ENCODE peak calls at places on chromosomes 2 and 18, in six cellular contexts. H, U, I, A, K and T are unnamed samples.

GRCh38 chr18:9494778-9495302 is 19.5 kb downstream of the RALBP1 start:
- DNase-seq in H (no peak), U (no peak), I (no peak), A (peak; percentile 45), K (no peak), T (no peak)

GRCh38 chr2:28277466-28277865 is 115.2 kb upstream of the FOSL2 start:
- DNase-seq in H (no peak), U (no peak), I (no peak), A (no peak), K (no peak), T (no peak)

GRCh38 chr18:8730080-8730827 is 24.9 kb downstream of the MTCL1 start:
- DNase-seq in H (peak; percentile 84), U (peak; percentile 72), I (no peak), A (no peak), K (no peak), T (no peak)

GRCh38 chr2:179422037-179422643 is 157.5 kb upstream of the SESTD1 start:
- DNase-seq in H (peak; percentile 80), U (peak; percentile 40), I (peak; percentile 7), A (peak; percentile 62), K (peak; percentile 19), T (peak; percentile 19)

GRCh38 chr2:88016948-88017779 is 817 bp upstream of the RNU2-63P start:
- DNase-seq in H (peak; percentile 75), U (peak; percentile 39), I (peak; percentile 48), A (no peak), K (no peak), T (no peak)

GRCh38 chr2:172516299-172516698 is 39.6 kb upstream of the PDK1 start:
- DNase-seq in H (no peak), U (no peak), I (no peak), A (peak; percentile 77), K (peak; percentile 11), T (no peak)

GRCh38 chr2:238761802-238762373 is 86.0 kb upstream of the TWIST2 start:
- DNase-seq in H (no peak), U (no peak), I (no peak), A (no peak), K (no peak), T (no peak)

GRCh38 chr18:49949991-49950395 is 136.7 kb upstream of the ACAA2 start:
- DNase-seq in H (no peak), U (no peak), I (no peak), A (no peak), K (no peak), T (no peak)

GRCh38 chr2:136322436-136322835 is 204.5 kb upstream of the CXCR4 start:
- DNase-seq in H (no peak), U (no peak), I (no peak), A (no peak), K (no peak), T (no peak)

GRCh38 chr18:68714356-68714706 is 577 bp downstream of the TMX3 start:
- DNase-seq in H (peak; percentile 48), U (no peak), I (no peak), A (no peak), K (no peak), T (no peak)

GRCh38 chr18:46096651-46097300 is 1.3 kb downstream of the ATP5F1A start:
- DNase-seq in H (no peak), U (no peak), I (no peak), A (no peak), K (no peak), T (no peak)

GRCh38 chr2:208112969-208113368 is 11.4 kb downstream of the CRYGD start:
- DNase-seq in H (no peak), U (no peak), I (no peak), A (no peak), K (no peak), T (no peak)

GRCh38 chr18:10010611-10011015 is 96.8 kb downstream of the VAPA start:
- DNase-seq in H (peak; percentile 80), U (peak; percentile 77), I (no peak), A (peak; percentile 92), K (peak; percentile 100), T (no peak)

GRCh38 chr2:138589663-138590062 is 88.1 kb downstream of the SPOPL start:
- DNase-seq in H (no peak), U (no peak), I (no peak), A (no peak), K (no peak), T (no peak)

GRCh38 chr2:228282371-228282770 is 100.9 kb upstream of the SPHKAP start:
- DNase-seq in H (no peak), U (no peak), I (no peak), A (no peak), K (no peak), T (no peak)

GRCh38 chr2:47520302-47520630 is 117.3 kb downstream of the MSH2 start:
- DNase-seq in H (no peak), U (no peak), I (no peak), A (no peak), K (no peak), T (no peak)

GRCh38 chr2:204468689-204469429 is 76.4 kb upstream of the PARD3B start:
- DNase-seq in H (no peak), U (no peak), I (no peak), A (peak; percentile 91), K (peak; percentile 95), T (no peak)

GRCh38 chr18:23231340-23232021 is 96.2 kb downstream of the CABLES1 start:
- DNase-seq in H (peak; percentile 82), U (peak; percentile 76), I (peak; percentile 56), A (peak; percentile 85), K (no peak), T (peak; percentile 58)

GRCh38 chr18:76494181-76494540 is 881 bp downstream of the ZNF516 start:
- DNase-seq in H (peak; percentile 77), U (no peak), I (no peak), A (no peak), K (no peak), T (no peak)

GRCh38 chr2:144707927-144708326 is 188.0 kb upstream of the ZEB2 start:
- DNase-seq in H (no peak), U (no peak), I (no peak), A (no peak), K (no peak), T (no peak)

GRCh38 chr2:120812866-120813265 is 77.2 kb downstream of the GLI2 start:
- DNase-seq in H (no peak), U (no peak), I (no peak), A (no peak), K (no peak), T (no peak)

GRCh38 chr18:47775961-47776360 is 154.5 kb downstream of the SMAD2 start:
- DNase-seq in H (no peak), U (no peak), I (no peak), A (no peak), K (no peak), T (no peak)

GRCh38 chr2:210198326-210198725 is 26.9 kb downstream of the ACADL start:
- DNase-seq in H (no peak), U (no peak), I (no peak), A (peak; percentile 9), K (no peak), T (no peak)

GRCh38 chr2:166361351-166362153 is 14.2 kb downstream of the SCN9A start:
- DNase-seq in H (no peak), U (no peak), I (no peak), A (peak; percentile 51), K (no peak), T (no peak)

GRCh38 chr2:70140978-70141753 is 49.7 kb downstream of the C2orf42 start:
- DNase-seq in H (peak; percentile 72), U (no peak), I (peak; percentile 43), A (peak; percentile 23), K (no peak), T (peak; percentile 55)

GRCh38 chr2:217445726-217446125 is 557.1 kb downstream of the TNS1 start:
- DNase-seq in H (no peak), U (no peak), I (no peak), A (no peak), K (no peak), T (no peak)

GRCh38 chr2:10700078-10700803 is 10.5 kb upstream of the NOL10 start:
- DNase-seq in H (no peak), U (no peak), I (no peak), A (peak; percentile 48), K (peak; percentile 86), T (no peak)

GRCh38 chr2:14614011-14614410 is 18.5 kb upstream of the LRATD1 start:
- DNase-seq in H (no peak), U (no peak), I (no peak), A (no peak), K (no peak), T (no peak)

GRCh38 chr2:189629553-189630453 is 31.5 kb upstream of the ASNSD1 start:
- DNase-seq in H (no peak), U (no peak), I (no peak), A (no peak), K (no peak), T (no peak)

GRCh38 chr2:140747665-140748064 is 1383.2 kb downstream of the LRP1B start:
- DNase-seq in H (no peak), U (no peak), I (no peak), A (no peak), K (no peak), T (no peak)

GRCh38 chr18:23588836-23589560 is 2.7 kb upstream of the NPC1 start:
- DNase-seq in H (no peak), U (no peak), I (no peak), A (no peak), K (peak; percentile 62), T (no peak)

GRCh38 chr18:78138993-78139496 is 840.6 kb upstream of the SALL3 start:
- DNase-seq in H (no peak), U (no peak), I (no peak), A (no peak), K (no peak), T (no peak)

GRCh38 chr2:173741715-173742114 is 223.5 kb downstream of the SP3 start:
- DNase-seq in H (no peak), U (no peak), I (no peak), A (no peak), K (no peak), T (no peak)

GRCh38 chr2:148978026-148978685 is 60.3 kb upstream of the LYPD6B start:
- DNase-seq in H (no peak), U (no peak), I (no peak), A (no peak), K (no peak), T (no peak)

GRCh38 chr2:238875161-238875530 is 27.3 kb downstream of the TWIST2 start:
- DNase-seq in H (no peak), U (no peak), I (no peak), A (peak; percentile 74), K (no peak), T (no peak)

GRCh38 chr2:54107903-54108615 is 7.4 kb upstream of the ACYP2 start:
- DNase-seq in H (no peak), U (no peak), I (no peak), A (no peak), K (no peak), T (no peak)

GRCh38 chr18:3207565-3207964 is 12.2 kb downstream of the MYOM1 start:
- DNase-seq in H (no peak), U (no peak), I (no peak), A (peak; percentile 3), K (no peak), T (no peak)

GRCh38 chr2:191593622-191594416 is 84.1 kb upstream of the NABP1 start:
- DNase-seq in H (no peak), U (no peak), I (no peak), A (peak; percentile 60), K (no peak), T (no peak)

GRCh38 chr2:160167089-160167488 is 33.0 kb downstream of the ITGB6 start:
- DNase-seq in H (no peak), U (no peak), I (no peak), A (no peak), K (no peak), T (no peak)